ENCODE peak calls at places on chromosomes 6 and 20, in eight cellular contexts. X is brain pericyte, K is astrocyte of the cerebellum, P is progenitor cell of endocrine pancreas, S is DMS153, R is T-helper 2 cell, M is heart left ventricle, Q is neural crest cell. A is an unnamed sample.

GRCh38 chr6:75460636-75461035 is 33.0 kb downstream of the FILIP1 start:
- DNase-seq in M (no peak), P (no peak), R (no peak), K (no peak), X (no peak), Q (no peak), S (no peak), A (no peak)

GRCh38 chr6:35601331-35602132 is 87.2 kb downstream of the FKBP5 start:
- DNase-seq in X (peak), P (no peak), Q (no peak), R (peak), K (peak), M (peak), S (peak), A (no peak)

GRCh38 chr6:33313709-33314514 is at the start of gene TAPBP:
- DNase-seq in Q (no peak), X (no peak), S (peak), K (no peak), M (peak), P (no peak), R (peak), A (peak)

GRCh38 chr20:53262294-53262840 is 290.2 kb downstream of the TSHZ2 start:
- DNase-seq in M (no peak), P (no peak), X (no peak), R (no peak), S (no peak), K (no peak), Q (no peak), A (no peak)

GRCh38 chr6:133298801-133299200 is 57.6 kb downstream of the EYA4 start:
- DNase-seq in X (no peak), S (no peak), M (no peak), P (no peak), R (no peak), K (no peak), Q (no peak), A (no peak)

GRCh38 chr6:70307008-70307407 is 4.1 kb upstream of the COL9A1 start:
- DNase-seq in R (no peak), S (no peak), X (no peak), K (no peak), M (no peak), Q (no peak), P (no peak), A (no peak)

GRCh38 chr20:52340036-52340634 is 148.6 kb upstream of the ZFP64 start:
- DNase-seq in K (no peak), S (no peak), X (no peak), Q (no peak), R (no peak), M (no peak), P (no peak), A (no peak)

GRCh38 chr20:47956261-47956995 is 171.1 kb upstream of the SULF2 start:
- DNase-seq in R (no peak), S (no peak), Q (no peak), X (peak), K (peak), P (no peak), M (peak), A (no peak)

GRCh38 chr6:138692978-138693909 is 80.3 kb upstream of the CCDC28A start:
- DNase-seq in M (peak), R (no peak), K (peak), X (no peak), S (peak), P (peak), Q (peak), A (peak)

GRCh38 chr20:40604416-40604815 is 84.6 kb downstream of the MAFB start:
- DNase-seq in K (no peak), S (no peak), X (no peak), Q (no peak), R (no peak), P (no peak), M (no peak), A (no peak)

GRCh38 chr6:19852090-19852457 is 14.9 kb downstream of the ID4 start:
- DNase-seq in R (no peak), P (no peak), M (no peak), Q (no peak), X (no peak), K (no peak), S (no peak), A (no peak)

GRCh38 chr6:163463180-163463579 is 48.7 kb downstream of the QKI start:
- DNase-seq in S (no peak), K (no peak), X (no peak), R (no peak), M (no peak), Q (no peak), P (no peak), A (no peak)

GRCh38 chr20:57124800-57125399 is 141.5 kb downstream of the BMP7 start:
- DNase-seq in Q (no peak), S (no peak), R (no peak), P (no peak), M (no peak), K (no peak), X (peak), A (no peak)

GRCh38 chr6:141261016-141261671 is 871.6 kb upstream of the GJE1 start:
- DNase-seq in K (no peak), M (peak), X (no peak), S (no peak), P (no peak), Q (no peak), R (no peak), A (no peak)

GRCh38 chr20:18743665-18744440 is 69.7 kb upstream of the SCP2D1 start:
- DNase-seq in X (no peak), M (no peak), P (no peak), Q (no peak), S (no peak), K (no peak), R (no peak), A (no peak)

GRCh38 chr6:139416146-139416545 is 41.7 kb upstream of the CITED2 start:
- DNase-seq in R (no peak), S (no peak), K (no peak), Q (no peak), X (no peak), P (no peak), M (no peak), A (no peak)

GRCh38 chr20:25238319-25239037 is 9.4 kb upstream of the PYGB start:
- DNase-seq in P (no peak), R (no peak), S (no peak), K (no peak), Q (no peak), X (no peak), M (no peak), A (no peak)

GRCh38 chr6:70592391-70593117 is 25.8 kb downstream of the SDHAF4 start:
- DNase-seq in P (no peak), R (no peak), M (no peak), Q (no peak), S (no peak), K (no peak), X (no peak), A (no peak)